ENCODE peak calls at places on chromosomes 6 and 20, in four cellular contexts. M, P, A and Q are unnamed samples.

GRCh38 chr6:89145962-89146747 is at the start of gene PM20D2:
- DNase-seq in M (peak; percentile 48), A (peak; percentile 58), P (peak; percentile 68), Q (no peak)

GRCh38 chr6:117169060-117169635 is 96.2 kb upstream of the VGLL2 start:
- DNase-seq in A (no peak), M (no peak), P (no peak), Q (no peak)

GRCh38 chr6:82086944-82087343 is 160.6 kb downstream of the IBTK start:
- DNase-seq in P (no peak), A (peak; percentile 81), M (no peak), Q (no peak)

GRCh38 chr6:24930386-24930785 is 5.4 kb downstream of the RIPOR2 start:
- DNase-seq in M (no peak), P (no peak), A (no peak), Q (no peak)

GRCh38 chr6:73064261-73064660 is 161.0 kb downstream of the KHDC1L start:
- DNase-seq in P (no peak), M (no peak), A (no peak), Q (no peak)

GRCh38 chr6:157760589-157761330 is 62.3 kb upstream of the SNX9 start:
- DNase-seq in A (no peak), P (no peak), M (no peak), Q (peak; percentile 79)

GRCh38 chr20:44196278-44196677 is 9.3 kb upstream of the JPH2 start:
- DNase-seq in A (no peak), P (peak; percentile 28), M (no peak), Q (no peak)

GRCh38 chr6:35808688-35809087 is 3.5 kb downstream of the LHFPL5 start:
- DNase-seq in A (no peak), M (no peak), P (no peak), Q (no peak)

GRCh38 chr6:96468681-96469224 is 52.9 kb upstream of the UFL1 start:
- DNase-seq in A (no peak), M (no peak), P (no peak), Q (no peak)

GRCh38 chr6:391559-392440 is at the start of gene IRF4:
- DNase-seq in A (no peak), P (no peak), M (no peak), Q (no peak)

GRCh38 chr6:45132059-45132458 is 196.1 kb upstream of the RUNX2 start:
- DNase-seq in P (no peak), M (no peak), A (no peak), Q (no peak)

GRCh38 chr6:166996406-166996805 is 2.8 kb upstream of the CEP43 start:
- DNase-seq in M (no peak), A (peak; percentile 55), P (no peak), Q (no peak)

GRCh38 chr6:158397578-158397977 is 85.3 kb downstream of the TULP4 start:
- DNase-seq in P (no peak), M (no peak), A (no peak), Q (no peak)

GRCh38 chr6:11315743-11316437 is 83.4 kb upstream of the NEDD9 start:
- DNase-seq in P (no peak), M (peak; percentile 1), A (no peak), Q (no peak)

GRCh38 chr6:104705095-104705707 is 154.5 kb downstream of the HACE1 start:
- DNase-seq in P (no peak), A (no peak), M (no peak), Q (peak; percentile 10)

GRCh38 chr6:45710304-45710821 is 305.3 kb downstream of the CLIC5 start:
- DNase-seq in M (no peak), P (no peak), A (no peak), Q (no peak)

GRCh38 chr6:44245912-44246662 is 814 bp upstream of the HSP90AB1 start:
- DNase-seq in A (peak; percentile 93), P (peak; percentile 94), M (peak; percentile 89), Q (no peak)

GRCh38 chr6:7587631-7588100 is 2.3 kb upstream of the SNRNP48 start:
- DNase-seq in M (no peak), P (peak; percentile 25), A (no peak), Q (no peak)

GRCh38 chr20:57650756-57651483 is 30.7 kb upstream of the ZBP1 start:
- DNase-seq in P (no peak), A (no peak), M (no peak), Q (no peak)

GRCh38 chr6:68693271-68693670 is 58.2 kb downstream of the ADGRB3 start:
- DNase-seq in P (no peak), M (no peak), A (no peak), Q (no peak)

GRCh38 chr6:42429042-42429574 is 22.6 kb downstream of the TRERF1 start:
- DNase-seq in A (no peak), P (no peak), M (no peak), Q (no peak)

GRCh38 chr20:54488442-54488841 is 13.0 kb downstream of the DOK5 start:
- DNase-seq in M (no peak), A (no peak), P (no peak), Q (no peak)

GRCh38 chr6:154292855-154293519 is 63.6 kb downstream of the IPCEF1 start:
- DNase-seq in A (no peak), P (no peak), M (no peak), Q (peak; percentile 66)

GRCh38 chr20:45685896-45686295 is 15.9 kb upstream of the WFDC11 start:
- DNase-seq in P (no peak), M (no peak), A (no peak), Q (no peak)

GRCh38 chr6:40719671-40720374 is 132.7 kb upstream of the LRFN2 start:
- DNase-seq in M (no peak), P (no peak), A (no peak), Q (no peak)

GRCh38 chr20:982754-983153 is 19.4 kb downstream of the RSPO4 start:
- DNase-seq in P (peak; percentile 21), A (no peak), M (no peak), Q (no peak)

GRCh38 chr6:150249261-150249660 is 106.4 kb downstream of the PPP1R14C start:
- DNase-seq in M (no peak), A (no peak), P (no peak), Q (no peak)

GRCh38 chr6:26215200-26216014 is 128.2 kb downstream of the HFE start:
- DNase-seq in P (no peak), M (no peak), A (peak; percentile 39), Q (no peak)

GRCh38 chr20:10802201-10802600 is 128.4 kb upstream of the JAG1 start:
- DNase-seq in A (no peak), P (no peak), M (no peak), Q (no peak)

GRCh38 chr20:63518351-63518861 is 2.2 kb upstream of the PPDPF start:
- DNase-seq in M (no peak), A (no peak), P (no peak), Q (no peak)

GRCh38 chr6:51382838-51383237 is 564.2 kb downstream of the TFAP2B start:
- DNase-seq in P (no peak), A (no peak), M (no peak), Q (no peak)

GRCh38 chr20:62549499-62550086 is 73.8 kb upstream of the GATA5 start:
- DNase-seq in A (no peak), P (no peak), M (no peak), Q (no peak)

GRCh38 chr6:35443341-35444030 is 8.7 kb upstream of the FANCE start:
- DNase-seq in M (no peak), A (no peak), P (no peak), Q (no peak)

GRCh38 chr6:105136433-105137350 is 43.1 kb downstream of the POPDC3 start:
- DNase-seq in M (no peak), A (no peak), P (peak; percentile 63), Q (no peak)

GRCh38 chr20:41032243-41032642 is 3.6 kb downstream of the TOP1 start:
- DNase-seq in A (no peak), P (no peak), M (no peak), Q (no peak)

GRCh38 chr6:43812850-43813584 is 43.0 kb downstream of the VEGFA start:
- DNase-seq in A (no peak), M (no peak), P (no peak), Q (no peak)

GRCh38 chr20:62238569-62239277 is 402 bp downstream of the OSBPL2 start:
- DNase-seq in P (no peak), M (no peak), A (no peak), Q (no peak)

GRCh38 chr20:62955519-62956386 is 3.2 kb downstream of the SLC17A9 start:
- DNase-seq in P (no peak), A (peak; percentile 98), M (no peak), Q (no peak)

GRCh38 chr6:125787791-125788190 is 3.0 kb upstream of the NCOA7 start:
- DNase-seq in A (no peak), P (peak; percentile 22), M (no peak), Q (no peak)

GRCh38 chr6:19578489-19578888 is 258.7 kb upstream of the ID4 start:
- DNase-seq in P (no peak), A (no peak), M (no peak), Q (no peak)
- TF ChIP-seq POLR2AphosphoS5 in P (no peak), A (no peak), M (no peak), Q (no peak)

DNA sequence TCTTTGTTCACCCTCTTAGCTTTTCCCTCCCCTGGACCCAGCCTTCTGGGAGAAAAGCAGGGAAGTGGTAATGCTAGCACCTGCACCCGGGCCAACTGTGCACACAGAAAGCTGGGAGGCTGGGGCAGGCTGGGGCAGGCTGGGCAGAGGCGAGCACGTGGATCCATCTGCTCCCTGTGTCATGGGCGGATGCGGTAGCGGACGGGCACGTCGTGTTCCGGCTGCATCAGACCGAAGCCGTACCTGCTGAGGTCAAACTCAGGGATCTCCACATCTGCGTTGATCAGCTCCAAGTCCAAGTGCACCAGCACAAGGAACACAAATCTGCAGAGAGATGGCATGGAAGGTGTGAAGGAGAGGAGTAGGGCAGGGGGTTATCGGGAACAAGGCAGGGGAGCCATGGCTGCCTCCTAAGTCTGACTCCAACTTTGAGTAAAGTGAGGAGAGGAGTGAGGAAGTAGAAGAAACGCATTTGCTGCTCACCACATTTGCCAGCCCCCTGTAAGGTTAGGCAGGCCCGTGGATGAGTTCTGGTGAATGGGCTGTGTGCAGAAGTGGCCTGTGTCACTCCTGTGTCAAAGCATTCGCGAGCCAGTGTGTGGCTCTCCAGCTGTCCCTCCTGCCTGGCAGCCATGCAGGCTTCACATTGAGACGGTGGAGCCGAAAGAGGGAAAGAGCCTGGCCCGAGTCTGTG is 25.4 kb upstream of the KCNB1 start:
- DNase-seq in M (no peak), A (no peak), P (no peak), Q (no peak)
- TF ChIP-seq TCF7L2 in M (no peak), A (no peak), P (no peak), Q (no peak)

GRCh38 chr6:1554881-1555569 is 54.7 kb upstream of the FOXC1 start:
- DNase-seq in M (no peak), A (no peak), P (peak; percentile 23), Q (no peak)
- TF ChIP-seq POLR2AphosphoS5 in M (no peak), A (no peak), P (no peak), Q (no peak)

DNA sequence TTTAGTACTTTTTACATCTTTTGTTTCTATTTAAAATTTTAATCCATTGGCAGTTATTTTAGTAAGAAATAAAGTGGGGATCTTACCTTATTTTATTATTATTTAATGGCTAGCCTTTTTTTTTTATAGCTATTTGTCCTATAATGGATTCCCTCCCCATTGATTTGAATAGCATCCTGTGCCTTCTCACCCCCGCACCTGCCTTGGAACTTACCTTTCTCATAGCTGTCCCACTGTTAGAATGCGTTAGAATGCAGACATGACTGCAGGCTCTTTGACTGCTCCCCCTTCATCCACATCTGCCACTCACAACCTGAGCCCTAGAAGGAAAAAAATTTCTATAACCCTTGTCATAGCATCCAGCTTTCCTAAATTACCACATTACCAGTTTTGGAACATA is 9.1 kb downstream of the PKIB start:
- DNase-seq in P (no peak), M (no peak), A (no peak), Q (no peak)
- TF ChIP-seq TCF7L2 in P (no peak), M (no peak), A (no peak), Q (no peak)